ENCODE peak calls at places on chromosomes 5 and 9, in ten cellular contexts. V, R, Y, U, D, N, G, T, X and L are unnamed samples.

GRCh38 chr9:133106511-133107244 is 14.4 kb downstream of the RALGDS start:
- DNase-seq in U (peak), G (no peak), V (no peak), X (no peak), Y (no peak), T (no peak), D (no peak), N (peak), R (no peak), L (no peak)

GRCh38 chr5:132063090-132063911 is 2.8 kb downstream of the IL3 start:
- DNase-seq in X (peak), D (peak), T (peak), U (peak), V (peak), R (peak), G (peak), Y (peak), N (peak), L (peak)

GRCh38 chr5:157540707-157541451 is 34.7 kb downstream of the ADAM19 start:
- DNase-seq in G (peak), D (peak), U (no peak), T (no peak), V (no peak), Y (peak), N (peak), R (peak), X (peak), L (peak)

GRCh38 chr5:55481293-55481900 is 53.4 kb downstream of the PLPP1 start:
- DNase-seq in X (no peak), G (peak), D (no peak), Y (no peak), T (no peak), N (no peak), U (no peak), R (no peak), V (no peak), L (no peak)

GRCh38 chr5:124602925-124603650 is 143.4 kb downstream of the ZNF608 start:
- DNase-seq in U (no peak), V (no peak), D (peak), T (no peak), G (no peak), X (peak), N (no peak), R (no peak), Y (no peak), L (no peak)

GRCh38 chr9:98429613-98430012 is 174.2 kb upstream of the TBC1D2 start:
- DNase-seq in Y (peak), U (no peak), D (peak), R (no peak), T (no peak), X (no peak), G (peak), N (no peak), V (peak), L (no peak)

GRCh38 chr9:96376926-96377874 is 6.3 kb downstream of the SLC35D2 start:
- DNase-seq in V (no peak), N (peak), G (peak), X (peak), R (peak), U (peak), Y (no peak), D (peak), T (no peak), L (no peak)

GRCh38 chr5:97073420-97073819 is 69.0 kb downstream of the LIX1 start:
- DNase-seq in G (no peak), T (no peak), N (no peak), Y (no peak), D (no peak), R (no peak), X (no peak), U (no peak), V (no peak), L (no peak)

GRCh38 chr5:9233712-9234111 is 312.2 kb downstream of the SEMA5A start:
- DNase-seq in D (no peak), G (peak), X (no peak), R (no peak), U (no peak), V (no peak), N (no peak), T (no peak), Y (no peak), L (no peak)

GRCh38 chr5:172010278-172010677 is 3.8 kb upstream of the FBXW11 start:
- DNase-seq in R (peak), X (no peak), N (no peak), Y (peak), G (peak), U (no peak), T (no peak), D (no peak), V (peak), L (no peak)

GRCh38 chr9:116476935-116477381 is 210.1 kb upstream of the TRIM32 start:
- DNase-seq in D (no peak), V (peak), Y (no peak), G (no peak), U (no peak), X (no peak), T (no peak), R (no peak), N (no peak), L (no peak)

GRCh38 chr9:76646249-76646648 is 118.0 kb upstream of the PCA3 start:
- DNase-seq in U (peak), V (no peak), R (no peak), G (peak), X (no peak), T (no peak), N (no peak), Y (no peak), D (no peak), L (no peak)

GRCh38 chr5:131392461-131393095 is 128.7 kb downstream of the CDC42SE2 start:
- DNase-seq in D (no peak), T (no peak), R (no peak), U (no peak), X (no peak), N (no peak), V (no peak), Y (no peak), G (no peak), L (no peak)

GRCh38 chr5:71836084-71836483 is 117.0 kb downstream of the CARTPT start:
- DNase-seq in T (no peak), D (no peak), U (no peak), V (no peak), Y (no peak), N (no peak), G (peak), R (no peak), X (peak), L (no peak)

GRCh38 chr9:117224676-117225075 is 190.2 kb downstream of the ASTN2 start:
- DNase-seq in U (no peak), G (no peak), D (peak), N (no peak), X (no peak), T (no peak), V (peak), R (no peak), Y (no peak), L (no peak)

GRCh38 chr5:81601912-81602311 is 149.0 kb downstream of the SSBP2 start:
- DNase-seq in R (peak), V (no peak), X (peak), U (no peak), Y (peak), G (peak), D (peak), N (no peak), T (no peak), L (no peak)

GRCh38 chr9:16074962-16075361 is 522.1 kb downstream of the CCDC171 start:
- DNase-seq in U (no peak), G (no peak), T (no peak), X (no peak), D (peak), Y (no peak), V (no peak), N (no peak), R (no peak), L (no peak)

GRCh38 chr9:99251157-99251556 is 29.1 kb downstream of the SEC61B start:
- DNase-seq in U (no peak), N (no peak), Y (no peak), T (no peak), R (no peak), D (no peak), G (no peak), V (no peak), X (no peak), L (no peak)

GRCh38 chr5:144195443-144195842 is 24.8 kb downstream of the KCTD16 start:
- DNase-seq in U (no peak), N (no peak), R (no peak), D (no peak), V (no peak), G (no peak), X (no peak), Y (peak), T (no peak), L (no peak)

GRCh38 chr5:141811287-141812155 is 66.7 kb downstream of the PCDH1 start:
- DNase-seq in R (no peak), U (peak), N (no peak), V (peak), D (no peak), G (no peak), Y (no peak), T (peak), X (no peak), L (no peak)

GRCh38 chr5:138338411-138339085 is 482 bp downstream of the FAM53C start:
- DNase-seq in N (no peak), G (no peak), Y (no peak), D (no peak), T (no peak), U (no peak), R (no peak), X (peak), V (no peak), L (peak)

GRCh38 chr9:121222524-121223171 is 21.0 kb upstream of the RAB14 start:
- DNase-seq in T (no peak), V (peak), G (peak), D (peak), R (peak), X (peak), Y (peak), N (no peak), U (peak), L (no peak)
- TF ChIP-seq CTCF in T (peak), V (peak), G (peak), D (peak), R (peak), X (peak), Y (peak), N (no peak), U (peak), L (no peak)

DNA sequence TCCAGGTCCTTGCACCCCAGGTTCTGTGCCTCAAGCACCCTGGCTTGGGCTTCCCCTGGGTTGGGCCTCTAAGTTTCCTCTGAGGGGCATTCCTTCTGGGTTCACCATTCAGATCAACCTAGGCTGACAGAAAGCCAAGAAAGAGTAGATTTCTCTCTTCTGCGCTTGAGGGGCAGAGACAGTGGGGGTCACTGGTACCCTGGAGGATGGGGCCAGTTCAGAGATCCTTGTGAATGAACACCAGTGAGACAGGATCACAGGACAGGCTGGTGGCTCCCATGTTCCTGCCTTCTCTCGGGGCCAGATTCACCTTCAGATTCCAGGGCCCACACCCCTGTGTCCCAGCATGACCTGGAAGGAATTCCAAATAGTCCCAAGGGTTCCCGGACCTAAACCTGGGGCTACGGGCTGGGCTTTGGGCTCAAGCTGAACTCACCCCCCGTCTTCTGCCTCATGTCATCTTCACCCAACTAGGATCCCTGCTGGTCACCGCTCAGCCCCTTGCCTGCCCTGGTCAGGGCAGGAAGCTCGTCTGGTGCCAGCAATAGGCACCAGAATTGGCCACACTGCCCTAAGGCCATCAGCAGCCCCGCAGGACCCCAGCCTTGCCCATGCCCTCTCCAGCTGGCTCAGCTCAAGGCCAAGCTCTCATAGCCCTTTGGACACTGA is 91.8 kb upstream of the MVB12B start:
- DNase-seq in G (no peak), Y (no peak), N (peak), U (no peak), D (no peak), X (no peak), V (no peak), T (no peak), R (no peak), L (no peak)
- TF ChIP-seq CTCF in G (no peak), Y (no peak), N (no peak), U (no peak), D (no peak), X (no peak), V (no peak), T (no peak), R (no peak), L (no peak)

GRCh38 chr9:120435066-120435465 is 144.9 kb downstream of the CDK5RAP2 start:
- DNase-seq in Y (no peak), U (no peak), N (no peak), T (no peak), R (no peak), X (no peak), D (no peak), G (peak), V (no peak), L (no peak)
- TF ChIP-seq CTCF in Y (no peak), U (no peak), N (no peak), T (no peak), R (no peak), X (no peak), D (no peak), G (no peak), V (no peak), L (no peak)

DNA sequence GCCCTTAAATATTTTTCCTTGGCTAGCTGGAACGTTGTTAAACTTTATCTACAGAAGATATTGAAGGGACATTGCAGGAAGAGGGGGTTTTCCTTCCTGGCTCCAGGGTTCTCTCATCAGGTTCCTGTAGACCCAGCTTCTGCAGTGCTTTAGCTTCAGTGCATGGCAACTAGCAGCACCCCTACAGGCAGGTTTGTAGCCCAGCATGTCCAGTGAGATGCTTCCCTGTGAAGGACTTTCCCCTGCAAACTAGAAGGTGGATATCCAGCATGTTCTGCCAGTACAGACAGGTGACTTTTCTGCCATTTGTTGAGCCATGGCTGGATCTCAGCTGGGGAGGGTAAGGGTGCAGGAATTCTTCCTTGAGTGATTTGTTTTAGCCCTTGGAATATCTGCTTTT is 10.4 kb downstream of the CCL28 start:
- DNase-seq in V (peak), T (no peak), D (no peak), N (no peak), G (no peak), R (no peak), Y (no peak), X (no peak), U (no peak), L (no peak)
- TF ChIP-seq CTCF in V (peak), T (peak), D (peak), N (no peak), G (peak), R (peak), Y (peak), X (peak), U (no peak), L (no peak)

DNA sequence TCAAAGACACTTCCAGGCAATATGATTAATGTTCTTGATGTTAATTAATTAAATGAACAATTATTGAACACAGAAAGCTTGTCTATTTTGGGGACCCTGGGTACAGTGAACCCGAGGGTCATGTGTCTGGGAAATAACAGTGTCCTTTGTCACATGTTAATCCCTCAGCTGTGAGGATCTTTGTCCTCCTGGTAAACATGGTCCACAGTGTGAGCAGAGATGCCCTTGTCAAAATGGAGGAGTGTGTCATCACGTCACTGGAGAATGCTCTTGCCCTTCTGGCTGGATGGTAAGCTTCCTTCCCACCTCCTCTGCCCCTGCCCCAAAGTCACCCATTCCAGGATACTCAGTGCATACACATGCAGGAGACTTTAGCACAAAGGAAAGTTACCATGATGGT is 107.9 kb downstream of the MEGF10 start:
- DNase-seq in N (no peak), Y (no peak), G (no peak), V (no peak), X (no peak), T (no peak), R (no peak), D (no peak), U (no peak), L (no peak)
- TF ChIP-seq CTCF in N (no peak), Y (no peak), G (no peak), V (no peak), X (no peak), T (no peak), R (no peak), D (no peak), U (no peak), L (no peak)

GRCh38 chr5:42888771-42889170 is 77.1 kb upstream of the SELENOP start:
- DNase-seq in N (no peak), T (no peak), D (no peak), R (no peak), V (no peak), X (no peak), G (no peak), U (no peak), Y (no peak), L (no peak)

GRCh38 chr5:42889311-42889933 is 77.7 kb upstream of the SELENOP start:
- DNase-seq in R (peak), U (peak), D (peak), T (peak), Y (peak), X (peak), G (peak), V (peak), N (peak), L (no peak)

GRCh38 chr5:42896523-42896922 is 84.8 kb upstream of the SELENOP start:
- DNase-seq in D (no peak), X (no peak), T (no peak), G (no peak), U (no peak), N (no peak), Y (no peak), V (no peak), R (no peak), L (no peak)

GRCh38 chr5:42898760-42899159 is 87.1 kb upstream of the SELENOP start:
- DNase-seq in R (no peak), Y (no peak), D (no peak), T (no peak), X (no peak), V (no peak), G (no peak), U (no peak), N (no peak), L (no peak)

GRCh38 chr5:42894057-42894456 is 82.4 kb upstream of the SELENOP start:
- DNase-seq in T (no peak), X (no peak), N (no peak), D (no peak), Y (no peak), V (no peak), G (no peak), R (no peak), U (peak), L (no peak)
- TF ChIP-seq CTCF in T (peak), X (peak), N (no peak), D (no peak), Y (peak), V (no peak), G (peak), R (no peak), U (peak), L (no peak)